ENCODE peak calls at places on chromosomes 1 and 21, in nine cellular contexts. I, E, R, N, Q, X, L, Z and J are unnamed samples.
A peak's percentile ranks its signal among the peaks of the same experiment; 100 is the strongest.

GRCh38 chr1:27483659-27484058 is 6.3 kb downstream of the WASF2 start:
- DNase-seq in Q (no peak), L (no peak), I (no peak), E (no peak), R (no peak), Z (no peak), X (no peak), N (no peak), J (no peak)

GRCh38 chr1:160116277-160117147 is 953 bp downstream of the ATP1A2 start:
- DNase-seq in Q (peak; percentile 26), X (no peak), R (no peak), L (no peak), I (no peak), E (peak; percentile 91), N (no peak), Z (no peak), J (no peak)

GRCh38 chr1:106290805-106291537 is 765.5 kb upstream of the PRMT6 start:
- DNase-seq in R (no peak), X (no peak), N (no peak), L (no peak), Z (no peak), I (peak; percentile 27), E (no peak), Q (peak; percentile 0), J (no peak)

GRCh38 chr1:27447883-27448282 is 42.1 kb downstream of the WASF2 start:
- DNase-seq in E (no peak), Z (no peak), N (no peak), L (no peak), I (no peak), X (no peak), Q (no peak), R (no peak), J (no peak)

GRCh38 chr21:44866780-44867179 is 6.7 kb downstream of the PTTG1IP start:
- DNase-seq in N (no peak), Z (no peak), L (no peak), Q (no peak), X (no peak), R (no peak), E (no peak), I (no peak), J (no peak)

GRCh38 chr1:9628541-9629444 is 22.7 kb upstream of the PIK3CD start:
- DNase-seq in Q (no peak), R (no peak), L (no peak), Z (peak; percentile 26), E (no peak), I (no peak), X (no peak), N (no peak), J (peak; percentile 72)

GRCh38 chr1:185317886-185318310 is 855 bp upstream of the IVNS1ABP start:
- DNase-seq in I (no peak), Q (peak; percentile 55), Z (peak; percentile 50), N (no peak), R (no peak), X (peak; percentile 52), L (peak; percentile 54), E (peak; percentile 77), J (peak; percentile 76)

GRCh38 chr21:41199588-41199987 is 31.6 kb downstream of the BACE2 start:
- DNase-seq in I (no peak), E (no peak), L (no peak), Q (no peak), R (no peak), Z (no peak), N (no peak), X (no peak), J (no peak)

GRCh38 chr1:109935451-109935900 is 24.8 kb downstream of the CSF1 start:
- DNase-seq in Z (peak; percentile 91), Q (no peak), N (no peak), L (no peak), I (no peak), R (no peak), X (no peak), E (no peak), J (no peak)

GRCh38 chr1:81174052-81174451 is 626.7 kb upstream of the ADGRL2 start:
- DNase-seq in X (no peak), R (no peak), L (no peak), N (no peak), Z (no peak), I (no peak), E (peak; percentile 65), Q (no peak), J (no peak)

GRCh38 chr1:179137623-179138235 is 55.9 kb downstream of the TOR3A start:
- DNase-seq in R (no peak), Q (no peak), X (no peak), I (no peak), L (no peak), Z (no peak), N (no peak), E (no peak), J (no peak)

GRCh38 chr21:36722370-36723368 is 23.8 kb downstream of the SIM2 start:
- DNase-seq in E (no peak), R (no peak), Z (no peak), Q (no peak), L (no peak), N (no peak), X (no peak), I (no peak), J (no peak)

GRCh38 chr21:42343556-42343955 is 7.2 kb downstream of the TFF2 start:
- DNase-seq in I (no peak), Z (peak; percentile 15), Q (no peak), R (no peak), X (no peak), L (peak; percentile 18), E (no peak), N (no peak), J (no peak)